ENCODE peak calls at places on chromosomes 4 and X, in ten cellular contexts. One of them, this sample, is unnamed.

GRCh38 chrX:24241822-24242648 is 71.8 kb downstream of the SUPT20HL2 start:
- DNase-seq in A549: peak; percentile 48
- DNase-seq in NB4: peak; percentile 64
- DNase-seq in H9: no peak
- DNase-seq in right lobe of liver: no peak
- DNase-seq in fibroblast of lung: peak; percentile 27
- DNase-seq in CD8-positive, alpha-beta T cell: no peak
- DNase-seq in foreskin fibroblast: no peak
- DNase-seq in neural progenitor cell: peak; percentile 49
- DNase-seq in ascending aorta: no peak
- DNase-seq in this sample: no peak

GRCh38 chr4:168449740-168450442 is 30.4 kb downstream of the DDX60L start:
- DNase-seq in NB4: peak; percentile 35
- DNase-seq in H9: no peak
- DNase-seq in foreskin fibroblast: peak; percentile 76
- DNase-seq in ascending aorta: no peak
- DNase-seq in A549: no peak
- DNase-seq in fibroblast of lung: peak; percentile 81
- DNase-seq in CD8-positive, alpha-beta T cell: no peak
- DNase-seq in neural progenitor cell: no peak
- DNase-seq in right lobe of liver: no peak
- DNase-seq in this sample: no peak

GRCh38 chr4:89486042-89486441 is 178.4 kb upstream of the GPRIN3 start:
- DNase-seq in CD8-positive, alpha-beta T cell: no peak
- DNase-seq in fibroblast of lung: no peak
- DNase-seq in right lobe of liver: no peak
- DNase-seq in ascending aorta: no peak
- DNase-seq in foreskin fibroblast: no peak
- DNase-seq in neural progenitor cell: no peak
- DNase-seq in H9: no peak
- DNase-seq in NB4: no peak
- DNase-seq in A549: no peak
- DNase-seq in this sample: no peak

GRCh38 chr4:75229783-75230570 is 284.2 kb downstream of the RCHY1 start:
- DNase-seq in ascending aorta: no peak
- DNase-seq in CD8-positive, alpha-beta T cell: no peak
- DNase-seq in right lobe of liver: no peak
- DNase-seq in A549: no peak
- DNase-seq in neural progenitor cell: no peak
- DNase-seq in NB4: no peak
- DNase-seq in fibroblast of lung: no peak
- DNase-seq in H9: no peak
- DNase-seq in foreskin fibroblast: no peak
- DNase-seq in this sample: no peak

GRCh38 chr4:61200195-61200990 is at the start of gene ADGRL3:
- DNase-seq in foreskin fibroblast: no peak
- DNase-seq in A549: no peak
- DNase-seq in neural progenitor cell: peak; percentile 95
- DNase-seq in NB4: no peak
- DNase-seq in ascending aorta: peak; percentile 68
- DNase-seq in CD8-positive, alpha-beta T cell: no peak
- DNase-seq in right lobe of liver: no peak
- DNase-seq in H9: peak; percentile 89
- DNase-seq in fibroblast of lung: peak; percentile 60
- DNase-seq in this sample: no peak

GRCh38 chr4:165872443-165873297 is at the start of gene TLL1:
- DNase-seq in foreskin fibroblast: no peak
- DNase-seq in A549: peak; percentile 5
- DNase-seq in fibroblast of lung: peak; percentile 31
- DNase-seq in NB4: no peak
- DNase-seq in H9: peak; percentile 34
- DNase-seq in ascending aorta: no peak
- DNase-seq in right lobe of liver: no peak
- DNase-seq in neural progenitor cell: peak; percentile 42
- DNase-seq in CD8-positive, alpha-beta T cell: no peak
- DNase-seq in this sample: no peak

GRCh38 chr4:1058198-1058996 is 47.0 kb downstream of the FGFRL1 start:
- DNase-seq in neural progenitor cell: no peak
- DNase-seq in NB4: no peak
- DNase-seq in right lobe of liver: peak; percentile 30
- DNase-seq in foreskin fibroblast: no peak
- DNase-seq in H9: peak; percentile 26
- DNase-seq in A549: no peak
- DNase-seq in fibroblast of lung: no peak
- DNase-seq in ascending aorta: peak; percentile 51
- DNase-seq in CD8-positive, alpha-beta T cell: no peak
- DNase-seq in this sample: no peak

GRCh38 chrX:24702362-24703184 is 8.9 kb downstream of the POLA1 start:
- DNase-seq in fibroblast of lung: no peak
- DNase-seq in ascending aorta: no peak
- DNase-seq in H9: no peak
- DNase-seq in neural progenitor cell: no peak
- DNase-seq in A549: no peak
- DNase-seq in CD8-positive, alpha-beta T cell: no peak
- DNase-seq in right lobe of liver: no peak
- DNase-seq in NB4: no peak
- DNase-seq in foreskin fibroblast: no peak
- DNase-seq in this sample: no peak

GRCh38 chrX:150361070-150361776 is 1.9 kb upstream of the MAMLD1 start:
- DNase-seq in CD8-positive, alpha-beta T cell: peak; percentile 1
- DNase-seq in NB4: peak; percentile 34
- DNase-seq in foreskin fibroblast: no peak
- DNase-seq in H9: peak; percentile 59
- DNase-seq in ascending aorta: no peak
- DNase-seq in right lobe of liver: no peak
- DNase-seq in neural progenitor cell: peak; percentile 49
- DNase-seq in fibroblast of lung: peak; percentile 24
- DNase-seq in A549: no peak
- DNase-seq in this sample: no peak

GRCh38 chr4:16916719-16917337 is 18.4 kb upstream of the LDB2 start:
- DNase-seq in A549: peak; percentile 15
- DNase-seq in CD8-positive, alpha-beta T cell: peak; percentile 49
- DNase-seq in right lobe of liver: peak; percentile 83
- DNase-seq in NB4: peak; percentile 79
- DNase-seq in fibroblast of lung: no peak
- DNase-seq in neural progenitor cell: peak; percentile 68
- DNase-seq in foreskin fibroblast: no peak
- DNase-seq in ascending aorta: no peak
- DNase-seq in H9: peak; percentile 89
- DNase-seq in this sample: no peak

GRCh38 chr4:2284161-2284933 is 22.4 kb upstream of the MXD4 start:
- DNase-seq in right lobe of liver: peak; percentile 29
- DNase-seq in foreskin fibroblast: no peak
- DNase-seq in NB4: no peak
- DNase-seq in neural progenitor cell: no peak
- DNase-seq in fibroblast of lung: no peak
- DNase-seq in ascending aorta: peak; percentile 40
- DNase-seq in A549: no peak
- DNase-seq in H9: no peak
- DNase-seq in CD8-positive, alpha-beta T cell: no peak
- DNase-seq in this sample: no peak

GRCh38 chrX:55342533-55343501 is 78.1 kb upstream of the PAGE3 start:
- DNase-seq in ascending aorta: no peak
- DNase-seq in fibroblast of lung: no peak
- DNase-seq in neural progenitor cell: peak; percentile 6
- DNase-seq in NB4: peak; percentile 31
- DNase-seq in right lobe of liver: no peak
- DNase-seq in foreskin fibroblast: no peak
- DNase-seq in A549: peak; percentile 25
- DNase-seq in H9: peak; percentile 47
- DNase-seq in CD8-positive, alpha-beta T cell: no peak
- DNase-seq in this sample: no peak

DNA sequence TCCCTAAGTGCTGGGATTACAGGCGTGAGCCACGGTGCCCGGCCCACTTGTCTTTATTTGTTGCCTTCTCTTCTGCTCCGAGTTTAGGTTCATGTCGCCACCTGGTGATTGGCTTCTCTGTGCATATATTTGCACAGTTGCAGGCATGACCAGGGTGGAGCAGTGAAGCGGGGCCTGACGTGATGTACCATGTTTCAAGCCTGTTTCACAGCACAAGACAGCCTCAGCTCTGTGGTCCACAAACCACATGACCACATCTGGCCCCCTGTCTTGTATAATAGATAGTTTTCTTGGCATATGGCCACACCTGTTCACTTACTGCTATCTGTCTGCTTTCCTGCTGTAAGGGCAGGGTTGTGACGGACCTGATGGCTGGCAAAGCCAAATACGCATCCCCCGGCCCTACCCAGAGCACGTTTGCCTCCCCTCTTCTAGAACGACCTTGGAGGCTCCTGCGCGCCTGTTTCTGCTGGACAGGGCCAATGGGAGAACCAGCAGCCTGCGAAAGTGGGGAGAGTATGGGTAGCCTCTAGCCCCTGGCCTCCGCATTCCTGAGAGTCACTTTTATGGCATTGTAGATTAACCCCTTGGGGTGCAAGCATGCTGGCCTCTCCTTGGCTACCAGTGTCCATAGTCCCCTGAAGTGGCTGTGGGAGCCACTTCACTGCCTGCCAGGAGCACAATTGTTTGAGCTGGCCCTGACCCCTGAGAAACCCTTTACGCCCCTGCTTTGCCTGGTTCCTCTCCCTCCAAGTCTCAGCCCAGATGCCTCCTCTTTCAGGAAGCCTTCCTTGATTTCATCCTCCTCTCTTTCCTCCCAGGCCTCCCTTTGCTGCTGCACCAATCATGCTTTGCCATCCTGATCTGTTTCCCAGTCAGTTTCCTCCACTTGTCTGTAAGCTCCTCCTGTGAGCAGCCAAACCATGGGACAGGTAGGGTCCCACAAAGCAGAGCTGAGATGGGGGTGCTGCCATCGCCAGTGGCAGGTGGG is 6.0 kb upstream of the SH3TC1 start:
- DNase-seq in CD8-positive, alpha-beta T cell: no peak
- DNase-seq in neural progenitor cell: no peak
- DNase-seq in right lobe of liver: no peak
- DNase-seq in A549: peak; percentile 52
- DNase-seq in ascending aorta: no peak
- DNase-seq in NB4: peak; percentile 63
- DNase-seq in H9: no peak
- DNase-seq in foreskin fibroblast: peak; percentile 21
- DNase-seq in fibroblast of lung: peak; percentile 53
- DNase-seq in this sample: no peak
- TF ChIP-seq CTCF in CD8-positive, alpha-beta T cell: no peak
- TF ChIP-seq CTCF in neural progenitor cell: peak; percentile 7
- TF ChIP-seq CTCF in right lobe of liver: peak; percentile 46
- TF ChIP-seq CTCF in A549: peak; percentile 42
- TF ChIP-seq CTCF in ascending aorta: peak; percentile 22
- TF ChIP-seq CTCF in NB4: peak; percentile 6
- TF ChIP-seq CTCF in H9: peak; percentile 13
- TF ChIP-seq CTCF in foreskin fibroblast: peak; percentile 12
- TF ChIP-seq CTCF in fibroblast of lung: peak; percentile 26
- TF ChIP-seq CTCF in this sample: peak; percentile 22

GRCh38 chrX:47809065-47809788 is 27.5 kb upstream of the ZNF81 start:
- DNase-seq in CD8-positive, alpha-beta T cell: no peak
- DNase-seq in foreskin fibroblast: no peak
- DNase-seq in fibroblast of lung: no peak
- DNase-seq in ascending aorta: no peak
- DNase-seq in right lobe of liver: no peak
- DNase-seq in A549: no peak
- DNase-seq in neural progenitor cell: no peak
- DNase-seq in NB4: no peak
- DNase-seq in H9: no peak
- DNase-seq in this sample: no peak
- TF ChIP-seq CTCF in CD8-positive, alpha-beta T cell: no peak
- TF ChIP-seq CTCF in foreskin fibroblast: no peak
- TF ChIP-seq CTCF in fibroblast of lung: no peak
- TF ChIP-seq CTCF in ascending aorta: no peak
- TF ChIP-seq CTCF in right lobe of liver: no peak
- TF ChIP-seq CTCF in A549: no peak
- TF ChIP-seq CTCF in neural progenitor cell: no peak
- TF ChIP-seq CTCF in NB4: no peak
- TF ChIP-seq CTCF in H9: no peak
- TF ChIP-seq CTCF in this sample: no peak

GRCh38 chr4:127479031-127479622 is 153.6 kb upstream of the INTU start:
- DNase-seq in ascending aorta: no peak
- DNase-seq in foreskin fibroblast: peak; percentile 16
- DNase-seq in fibroblast of lung: peak; percentile 32
- DNase-seq in right lobe of liver: no peak
- DNase-seq in H9: no peak
- DNase-seq in NB4: peak; percentile 51
- DNase-seq in A549: peak; percentile 0
- DNase-seq in CD8-positive, alpha-beta T cell: no peak
- DNase-seq in neural progenitor cell: peak; percentile 57
- DNase-seq in this sample: peak; percentile 7
- TF ChIP-seq CTCF in ascending aorta: peak; percentile 60
- TF ChIP-seq CTCF in foreskin fibroblast: peak; percentile 54
- TF ChIP-seq CTCF in fibroblast of lung: peak; percentile 55
- TF ChIP-seq CTCF in right lobe of liver: peak; percentile 58
- TF ChIP-seq CTCF in H9: peak; percentile 82
- TF ChIP-seq CTCF in NB4: peak; percentile 32
- TF ChIP-seq CTCF in A549: peak; percentile 70
- TF ChIP-seq CTCF in CD8-positive, alpha-beta T cell: peak; percentile 19
- TF ChIP-seq CTCF in neural progenitor cell: peak; percentile 83
- TF ChIP-seq CTCF in this sample: peak; percentile 56

GRCh38 chrX:1322393-1322792 is 14.2 kb upstream of the IL3RA start:
- DNase-seq in ascending aorta: no peak
- DNase-seq in A549: no peak
- DNase-seq in fibroblast of lung: no peak
- DNase-seq in H9: no peak
- DNase-seq in foreskin fibroblast: no peak
- DNase-seq in NB4: peak; percentile 63
- DNase-seq in neural progenitor cell: no peak
- DNase-seq in right lobe of liver: no peak
- DNase-seq in CD8-positive, alpha-beta T cell: no peak
- DNase-seq in this sample: no peak

GRCh38 chrX:1321689-1322088 is 14.9 kb upstream of the IL3RA start:
- DNase-seq in neural progenitor cell: no peak
- DNase-seq in ascending aorta: no peak
- DNase-seq in CD8-positive, alpha-beta T cell: no peak
- DNase-seq in NB4: peak; percentile 20
- DNase-seq in A549: no peak
- DNase-seq in fibroblast of lung: no peak
- DNase-seq in H9: no peak
- DNase-seq in foreskin fibroblast: no peak
- DNase-seq in right lobe of liver: no peak
- DNase-seq in this sample: no peak

GRCh38 chrX:1327651-1328304 is 8.8 kb upstream of the IL3RA start:
- DNase-seq in NB4: no peak
- DNase-seq in right lobe of liver: no peak
- DNase-seq in foreskin fibroblast: no peak
- DNase-seq in neural progenitor cell: no peak
- DNase-seq in A549: no peak
- DNase-seq in CD8-positive, alpha-beta T cell: no peak
- DNase-seq in fibroblast of lung: no peak
- DNase-seq in H9: no peak
- DNase-seq in ascending aorta: no peak
- DNase-seq in this sample: no peak

GRCh38 chrX:1325515-1326116 is 11.0 kb upstream of the IL3RA start:
- DNase-seq in H9: no peak
- DNase-seq in neural progenitor cell: no peak
- DNase-seq in foreskin fibroblast: no peak
- DNase-seq in CD8-positive, alpha-beta T cell: no peak
- DNase-seq in fibroblast of lung: no peak
- DNase-seq in right lobe of liver: no peak
- DNase-seq in A549: no peak
- DNase-seq in NB4: peak; percentile 34
- DNase-seq in ascending aorta: no peak
- DNase-seq in this sample: no peak

DNA sequence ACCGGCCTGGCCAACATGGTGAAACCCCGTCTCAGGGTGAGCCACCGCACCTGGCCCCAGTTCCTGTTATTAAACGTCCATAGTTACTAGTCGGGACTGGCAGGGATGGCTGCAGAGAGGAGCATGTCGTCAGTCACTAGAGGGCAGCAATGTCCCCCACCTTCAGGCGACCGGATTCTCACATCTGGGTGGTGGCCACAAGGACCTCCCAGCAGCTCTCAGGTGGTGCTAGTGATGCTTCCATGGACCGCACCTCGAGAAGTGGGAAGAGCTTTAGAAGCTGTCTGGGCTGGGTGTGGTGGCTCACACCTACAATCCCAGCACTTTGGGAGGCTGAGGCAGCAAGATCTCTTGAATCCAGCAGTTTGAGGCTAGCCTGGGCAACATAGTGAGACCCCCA is 13.3 kb upstream of the IL3RA start:
- DNase-seq in foreskin fibroblast: no peak
- DNase-seq in CD8-positive, alpha-beta T cell: peak; percentile 34
- DNase-seq in right lobe of liver: peak; percentile 64
- DNase-seq in neural progenitor cell: peak; percentile 70
- DNase-seq in NB4: peak; percentile 84
- DNase-seq in H9: peak; percentile 90
- DNase-seq in fibroblast of lung: no peak
- DNase-seq in ascending aorta: no peak
- DNase-seq in A549: peak; percentile 76
- DNase-seq in this sample: no peak
- TF ChIP-seq CTCF in foreskin fibroblast: peak; percentile 33
- TF ChIP-seq CTCF in CD8-positive, alpha-beta T cell: peak; percentile 37
- TF ChIP-seq CTCF in right lobe of liver: peak; percentile 56
- TF ChIP-seq CTCF in neural progenitor cell: peak; percentile 60
- TF ChIP-seq CTCF in NB4: peak; percentile 50
- TF ChIP-seq CTCF in H9: peak; percentile 73
- TF ChIP-seq CTCF in fibroblast of lung: no peak
- TF ChIP-seq CTCF in ascending aorta: peak; percentile 24
- TF ChIP-seq CTCF in A549: peak; percentile 63
- TF ChIP-seq CTCF in this sample: peak; percentile 16